ENCODE peak calls at places on chromosome 10, in eight cellular contexts. K, Y, D, L, S, C, R and G are unnamed samples. For H3K4me1, the result is how much of the 10 kb centered on the place peaks cover.

GRCh38 chr10:121043124-121043849 is 192.1 kb downstream of the WDR11 start:
- DNase-seq in D (no peak), L (peak), C (no peak), S (no peak), R (no peak), K (no peak), Y (no peak), G (no peak)

GRCh38 chr10:69265521-69265920 is 12.8 kb upstream of the HK1 start:
- DNase-seq in S (no peak), L (no peak), R (no peak), K (no peak), D (no peak), C (no peak), Y (no peak), G (no peak)

GRCh38 chr10:29428486-29428885 is 139.6 kb downstream of the LYZL1 start:
- DNase-seq in C (no peak), D (no peak), S (no peak), R (no peak), Y (no peak), L (no peak), K (no peak), G (no peak)

GRCh38 chr10:10479465-10479864 is 538.2 kb upstream of the CELF2 start:
- DNase-seq in R (no peak), D (no peak), K (no peak), Y (no peak), S (no peak), C (no peak), L (no peak), G (no peak)

GRCh38 chr10:132310701-132311337 is 3.1 kb upstream of the STK32C start:
- DNase-seq in K (no peak), C (no peak), Y (no peak), R (no peak), S (no peak), L (no peak), D (no peak), G (no peak)

GRCh38 chr10:17229967-17230682 is 2.1 kb downstream of the VIM start:
- DNase-seq in R (peak), L (no peak), S (peak), K (peak), Y (peak), C (peak), D (peak), G (peak)

GRCh38 chr10:88092975-88093374 is 229.6 kb downstream of the PTEN start:
- DNase-seq in L (no peak), Y (no peak), R (no peak), S (no peak), D (no peak), C (no peak), K (peak), G (peak)

GRCh38 chr10:5500162-5500670 is 846 bp upstream of the CALML5 start:
- DNase-seq in D (no peak), Y (no peak), S (no peak), R (no peak), C (no peak), K (no peak), L (no peak), G (no peak)

GRCh38 chr10:5297466-5297865 is 67.3 kb upstream of the UCN3 start:
- DNase-seq in R (no peak), Y (no peak), D (no peak), L (no peak), K (no peak), C (no peak), S (peak), G (peak)

GRCh38 chr10:131728829-131729228 is 172.0 kb upstream of the PPP2R2D start:
- DNase-seq in L (no peak), S (no peak), Y (no peak), K (peak), C (no peak), R (no peak), D (no peak), G (no peak)

GRCh38 chr10:27558612-27559020 is 54.5 kb downstream of the RAB18 start:
- DNase-seq in S (peak), R (peak), C (peak), D (peak), L (peak), K (peak), Y (peak), G (peak)

GRCh38 chr10:25753776-25754175 is 180.3 kb upstream of the MYO3A start:
- DNase-seq in R (no peak), Y (peak), L (no peak), S (peak), C (no peak), D (peak), K (no peak), G (no peak)

GRCh38 chr10:15419279-15419874 is 48.3 kb upstream of the FAM171A1 start:
- DNase-seq in C (peak), Y (peak), D (peak), R (peak), L (peak), S (peak), K (peak), G (peak)

GRCh38 chr10:130761896-130762295 is 549.6 kb downstream of the TCERG1L start:
- DNase-seq in L (no peak), C (no peak), D (no peak), R (no peak), S (no peak), Y (no peak), K (no peak), G (no peak)

GRCh38 chr10:31099664-31100063 is 68.0 kb upstream of the ZNF438 start:
- DNase-seq in K (no peak), L (peak), Y (peak), S (no peak), D (peak), C (no peak), R (no peak), G (no peak)

GRCh38 chr10:44581996-44582395 is 197.1 kb upstream of the CXCL12 start:
- DNase-seq in D (no peak), S (no peak), K (no peak), C (no peak), Y (no peak), R (no peak), L (no peak), G (no peak)

GRCh38 chr10:67851229-67851628 is 13.2 kb upstream of the DNAJC12 start:
- DNase-seq in R (no peak), L (no peak), C (no peak), D (no peak), Y (no peak), K (no peak), S (no peak), G (no peak)

GRCh38 chr10:67853512-67853911 is 15.5 kb upstream of the DNAJC12 start:
- DNase-seq in K (peak), C (no peak), S (no peak), L (no peak), Y (no peak), R (no peak), D (no peak), G (no peak)

GRCh38 chr10:67849331-67850011 is 11.5 kb upstream of the DNAJC12 start:
- DNase-seq in C (peak), D (peak), Y (peak), L (peak), K (peak), R (peak), S (peak), G (peak)
- H2AFZ ChIP-seq in C (peak), D (peak), Y (peak), L (peak), K (peak), R (peak), S (peak), G (peak)

GRCh38 chr10:48610585-48611093 is 5.8 kb upstream of the ARHGAP22 start:
- DNase-seq in K (no peak), D (no peak), S (peak), C (no peak), Y (no peak), R (no peak), L (no peak), G (no peak)

GRCh38 chr10:48609441-48609840 is 4.6 kb upstream of the ARHGAP22 start:
- DNase-seq in Y (no peak), C (no peak), S (no peak), K (no peak), D (no peak), L (no peak), R (no peak), G (no peak)

GRCh38 chr10:48612241-48612943 is 7.5 kb upstream of the ARHGAP22 start:
- DNase-seq in L (no peak), C (no peak), Y (peak), K (no peak), S (peak), R (no peak), D (peak), G (no peak)

GRCh38 chr10:48609899-48610584 is 5.2 kb upstream of the ARHGAP22 start:
- DNase-seq in K (no peak), D (no peak), R (no peak), C (no peak), L (no peak), S (no peak), Y (no peak), G (no peak)

GRCh38 chr10:48611133-48611532 is 6.3 kb upstream of the ARHGAP22 start:
- DNase-seq in L (no peak), R (no peak), D (no peak), Y (no peak), K (no peak), S (no peak), C (no peak), G (no peak)
- H3K4me1 ChIP-seq in L (under half), R (under half), D (under half), Y (under half), K (under half), S (half or more), C (under half), G (under half)

GRCh38 chr10:73881221-73881919 is 7.0 kb upstream of the CAMK2G start:
- DNase-seq in C (no peak), K (no peak), R (no peak), L (no peak), S (peak), Y (peak), D (no peak), G (no peak)

GRCh38 chr10:73886625-73887024 is 12.3 kb upstream of the CAMK2G start:
- DNase-seq in D (no peak), R (no peak), Y (peak), K (no peak), C (no peak), S (peak), L (no peak), G (no peak)

GRCh38 chr10:73883553-73883952 is 9.2 kb upstream of the CAMK2G start:
- DNase-seq in S (no peak), R (no peak), Y (no peak), D (no peak), K (no peak), L (no peak), C (no peak), G (no peak)

GRCh38 chr10:73886085-73886529 is 11.8 kb upstream of the CAMK2G start:
- DNase-seq in Y (peak), K (peak), R (peak), C (peak), L (peak), S (peak), D (peak), G (peak)

DNA sequence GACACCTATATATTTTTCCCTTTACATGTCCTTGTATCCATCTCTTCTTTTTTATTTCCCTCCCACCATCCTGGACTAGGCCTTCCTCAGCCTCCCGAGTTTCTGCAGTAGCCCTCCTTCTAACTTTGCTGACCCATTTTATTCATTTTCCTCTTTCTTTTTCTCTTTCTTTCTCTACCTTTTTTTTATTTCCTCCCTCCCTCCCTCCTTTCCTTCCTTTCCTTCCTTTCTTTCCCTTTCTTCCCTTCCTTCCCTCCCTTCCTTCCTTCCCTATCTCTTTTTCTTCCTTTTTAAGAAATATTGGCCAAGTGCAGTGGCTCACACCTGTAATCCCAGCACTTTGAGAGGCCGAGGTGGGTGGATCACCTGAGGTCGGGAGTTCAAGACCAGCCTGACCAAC is 9.7 kb upstream of the CAMK2G start:
- DNase-seq in Y (no peak), C (no peak), L (no peak), D (no peak), K (no peak), S (no peak), R (no peak), G (no peak)
- H3K27ac ChIP-seq in Y (no peak), C (no peak), L (no peak), D (no peak), K (no peak), S (no peak), R (no peak), G (no peak)

DNA sequence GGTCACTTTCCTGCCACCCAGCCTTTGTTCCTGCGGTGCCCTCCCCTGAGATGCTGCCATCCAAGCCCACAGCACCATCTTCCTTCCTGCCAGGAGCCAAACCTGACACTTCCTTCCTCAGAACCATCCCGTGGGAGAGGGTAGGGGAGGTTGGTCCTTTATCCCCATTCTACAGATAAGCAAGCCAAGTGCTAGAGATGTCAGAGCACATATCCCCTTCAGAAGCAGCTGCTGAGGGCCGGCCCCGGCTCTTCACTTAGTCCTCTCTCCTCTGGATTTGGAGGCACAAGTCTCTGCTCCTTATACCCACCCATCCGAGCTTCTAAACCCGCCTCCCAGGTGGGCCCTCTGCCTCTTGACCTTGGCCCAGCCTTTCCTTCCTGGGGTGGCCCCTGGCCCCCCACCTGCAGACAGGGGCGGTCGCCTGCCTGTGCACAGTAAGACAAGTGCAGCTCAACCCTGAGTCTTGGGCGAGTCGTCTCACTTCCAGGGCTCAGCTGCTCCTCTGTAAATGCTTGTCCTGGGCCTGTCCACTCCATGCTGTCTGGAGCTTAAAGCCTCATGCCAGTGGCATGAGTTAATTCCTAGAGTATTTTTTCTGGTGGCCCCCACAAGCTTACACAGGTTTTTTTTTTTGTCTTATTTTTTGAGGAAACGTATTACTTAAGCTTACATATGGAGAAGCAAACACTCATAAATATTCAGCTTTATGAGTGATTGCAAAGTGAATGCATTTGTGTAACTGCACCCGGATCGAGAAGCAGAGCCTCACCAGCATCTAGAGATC is 125.0 kb downstream of the CDH23 start:
- DNase-seq in D (no peak), R (no peak), K (no peak), L (no peak), S (no peak), C (no peak), Y (no peak), G (no peak)
- H2AFZ ChIP-seq in D (no peak), R (no peak), K (no peak), L (no peak), S (no peak), C (no peak), Y (no peak), G (no peak)

DNA sequence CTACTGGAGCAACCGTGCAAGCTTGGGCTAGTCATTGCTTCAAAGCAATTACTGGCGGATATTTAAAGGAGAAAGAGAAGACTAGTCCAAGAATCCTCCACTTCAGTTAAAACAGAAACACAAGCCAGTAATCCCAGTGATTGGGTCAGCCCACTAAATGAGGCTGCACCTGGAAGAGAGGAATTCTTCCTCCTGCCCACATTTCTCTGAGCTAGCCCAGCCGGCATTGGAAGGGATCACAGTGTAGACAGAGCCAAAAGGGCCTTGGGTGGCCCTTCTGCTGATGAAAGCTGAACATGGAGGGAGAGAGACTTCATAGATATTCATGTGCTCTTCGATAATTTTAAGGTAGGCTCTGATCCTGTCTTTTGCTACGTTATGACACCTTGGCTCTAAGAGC is 228.4 kb downstream of the KIAA1217 start:
- DNase-seq in L (no peak), R (no peak), D (no peak), Y (no peak), C (no peak), S (no peak), K (no peak), G (no peak)
- H3K4me1 ChIP-seq in L (under half), R (under half), D (under half), Y (under half), C (under half), S (under half), K (under half), G (under half)

GRCh38 chr10:127987467-127988380 is 80.8 kb downstream of the PTPRE start:
- DNase-seq in Y (no peak), D (no peak), C (no peak), S (no peak), L (no peak), R (no peak), K (no peak), G (no peak)

GRCh38 chr10:127990846-127991542 is 84.1 kb downstream of the PTPRE start:
- DNase-seq in C (no peak), S (peak), D (peak), L (no peak), Y (peak), K (no peak), R (no peak), G (no peak)

GRCh38 chr10:127991543-127992255 is 84.8 kb downstream of the PTPRE start:
- DNase-seq in R (no peak), S (peak), K (no peak), D (peak), C (no peak), L (no peak), Y (peak), G (no peak)

GRCh38 chr10:127986543-127987466 is 79.9 kb downstream of the PTPRE start:
- DNase-seq in R (no peak), Y (peak), S (no peak), D (peak), C (no peak), L (no peak), K (no peak), G (no peak)

GRCh38 chr10:127989481-127989964 is 82.6 kb downstream of the PTPRE start:
- DNase-seq in R (no peak), C (no peak), D (peak), Y (peak), L (no peak), K (peak), S (no peak), G (no peak)
- H3K27ac ChIP-seq in R (no peak), C (no peak), D (peak), Y (no peak), L (no peak), K (peak), S (no peak), G (no peak)

GRCh38 chr10:83915801-83916200 is 223.5 kb upstream of the GHITM start:
- DNase-seq in D (no peak), L (peak), C (no peak), R (no peak), Y (no peak), K (no peak), S (no peak), G (no peak)

GRCh38 chr10:83919187-83919586 is 220.1 kb upstream of the GHITM start:
- DNase-seq in D (no peak), C (no peak), K (no peak), Y (no peak), R (no peak), L (no peak), S (no peak), G (no peak)

GRCh38 chr10:83922246-83922860 is 217.0 kb upstream of the GHITM start:
- DNase-seq in C (no peak), R (no peak), L (no peak), D (no peak), S (no peak), Y (no peak), K (no peak), G (no peak)

DNA sequence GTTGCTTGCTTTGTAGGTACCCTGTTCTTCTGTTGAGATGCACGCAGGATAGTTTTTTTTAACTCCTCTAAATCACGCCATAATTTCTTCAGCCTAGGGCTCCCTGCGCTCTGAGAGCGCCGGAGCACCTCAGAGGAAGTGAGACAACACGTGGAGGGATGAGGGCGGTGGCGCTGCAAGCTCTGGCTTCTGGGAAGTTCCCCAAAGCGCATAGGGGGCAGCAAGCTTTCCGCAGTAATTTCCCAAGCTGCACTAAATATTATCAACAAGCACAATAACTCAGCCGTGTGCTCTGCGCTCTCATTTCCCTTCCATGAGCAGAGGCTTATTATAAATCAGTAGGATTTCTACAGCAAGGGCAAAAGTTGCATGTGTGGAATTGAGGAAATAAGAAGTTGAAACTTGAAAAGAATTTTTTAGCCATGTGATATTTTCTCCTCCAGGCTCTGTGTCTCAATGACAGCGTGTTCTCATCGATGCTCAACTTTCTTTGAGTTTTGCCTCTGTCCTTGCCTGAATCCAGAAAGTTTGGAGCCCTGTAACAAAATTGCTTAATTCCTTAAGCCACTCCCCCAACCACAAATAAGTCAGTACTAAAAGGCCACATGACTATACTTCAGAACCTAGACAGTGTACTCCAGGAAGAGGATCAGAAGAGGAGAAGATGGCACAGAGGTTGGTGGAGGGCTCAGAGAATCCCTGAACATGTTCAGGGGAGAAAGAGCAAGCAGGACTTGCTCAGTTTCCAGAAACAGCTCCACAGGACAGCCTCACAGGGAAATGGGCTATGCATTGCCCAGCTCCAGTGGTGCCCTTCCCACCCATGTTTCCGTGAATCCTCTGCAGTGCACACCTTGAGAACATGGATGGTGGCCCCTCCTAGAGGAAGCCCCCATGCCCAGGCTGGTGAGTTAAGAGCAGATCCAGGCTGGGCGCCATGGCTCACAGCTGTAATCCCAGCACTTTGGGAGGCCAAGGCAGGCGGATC is 221.5 kb upstream of the GHITM start:
- DNase-seq in C (no peak), R (peak), D (no peak), K (no peak), Y (no peak), S (no peak), L (peak), G (no peak)
- H2AFZ ChIP-seq in C (no peak), R (peak), D (no peak), K (no peak), Y (no peak), S (no peak), L (no peak), G (no peak)